ENCODE peak calls at places on chromosomes 6 and 20, in seven cellular contexts. R, S, Y, K, G, O and I are unnamed samples.

GRCh38 chr6:32195902-32196681 is 3.6 kb upstream of the GPSM3 start:
- DNase-seq in G (peak), K (peak), Y (peak), R (peak), S (peak), O (peak), I (peak)

GRCh38 chr6:71236926-71237425 is 51.6 kb upstream of the OGFRL1 start:
- DNase-seq in S (no peak), K (no peak), Y (no peak), G (no peak), O (no peak), R (no peak), I (no peak)

GRCh38 chr20:18363708-18364107 is 75.4 kb downstream of the ZNF133 start:
- DNase-seq in G (no peak), O (no peak), S (no peak), R (no peak), K (no peak), Y (no peak), I (no peak)

GRCh38 chr6:6713660-6714446 is 125.3 kb downstream of the LY86 start:
- DNase-seq in S (no peak), Y (peak), K (no peak), G (no peak), O (no peak), R (peak), I (no peak)

GRCh38 chr6:63245420-63245819 is 34.2 kb downstream of the FKBP1C start:
- DNase-seq in G (no peak), Y (no peak), K (no peak), O (no peak), R (no peak), S (no peak), I (no peak)

GRCh38 chr20:62991196-62991807 is 15.5 kb downstream of the BHLHE23 start:
- DNase-seq in G (no peak), S (no peak), K (no peak), R (no peak), Y (no peak), O (no peak), I (no peak)

GRCh38 chr20:1775117-1775516 is 117.5 kb upstream of the SIRPG start:
- DNase-seq in O (peak), G (no peak), R (peak), S (no peak), K (no peak), Y (peak), I (no peak)

GRCh38 chr6:91243436-91243835 is 656.6 kb upstream of the MAP3K7 start:
- DNase-seq in K (no peak), R (no peak), S (no peak), O (no peak), Y (no peak), G (no peak), I (no peak)

GRCh38 chr20:59948212-59948611 is 8.0 kb downstream of the FAM217B start:
- DNase-seq in G (no peak), O (no peak), S (no peak), Y (no peak), R (no peak), K (no peak), I (no peak)

GRCh38 chr6:42010185-42010872 is 40.0 kb upstream of the TAF8 start:
- DNase-seq in S (peak), G (no peak), K (no peak), O (peak), R (no peak), Y (no peak), I (no peak)

GRCh38 chr6:14194483-14194882 is 76.9 kb downstream of the CD83 start:
- DNase-seq in G (no peak), S (no peak), Y (no peak), K (no peak), R (no peak), O (no peak), I (no peak)

GRCh38 chr6:37127961-37128862 is 41.7 kb upstream of the PIM1 start:
- DNase-seq in S (no peak), O (peak), K (no peak), R (no peak), G (no peak), Y (peak), I (no peak)

GRCh38 chr6:150207931-150208570 is 65.2 kb downstream of the PPP1R14C start:
- DNase-seq in K (no peak), R (no peak), Y (peak), O (peak), S (no peak), G (no peak), I (no peak)

GRCh38 chr20:35306931-35307517 is 14.8 kb upstream of the FAM83C start:
- DNase-seq in K (no peak), G (peak), R (peak), Y (peak), O (peak), S (peak), I (no peak)

GRCh38 chr6:87139236-87139635 is 16.1 kb upstream of the ZNF292 start:
- DNase-seq in G (peak), O (peak), S (peak), Y (peak), K (peak), R (peak), I (peak)

GRCh38 chr20:37866051-37866450 is 36.9 kb upstream of the VSTM2L start:
- DNase-seq in S (no peak), R (no peak), Y (no peak), G (no peak), K (no peak), O (no peak), I (no peak)

GRCh38 chr6:56930846-56931245 is 24.1 kb upstream of the BEND6 start:
- DNase-seq in O (no peak), S (no peak), K (no peak), Y (no peak), G (no peak), R (no peak), I (no peak)

GRCh38 chr20:53918010-53918311 is 152.4 kb downstream of the BCAS1 start:
- DNase-seq in G (no peak), S (no peak), O (no peak), Y (no peak), R (no peak), K (no peak), I (no peak)

GRCh38 chr6:113903666-113904330 is 46.7 kb downstream of the MARCKS start:
- DNase-seq in R (peak), K (no peak), O (peak), G (no peak), S (no peak), Y (peak), I (no peak)

GRCh38 chr20:57756921-57757320 is 47.1 kb upstream of the PMEPA1 start:
- DNase-seq in Y (no peak), R (no peak), K (no peak), S (no peak), O (no peak), G (no peak), I (no peak)

GRCh38 chr6:101276066-101276465 is 117.4 kb upstream of the GRIK2 start:
- DNase-seq in O (peak), R (no peak), S (no peak), Y (peak), G (no peak), K (no peak), I (no peak)

GRCh38 chr6:12228447-12229146 is 61.6 kb upstream of the EDN1 start:
- DNase-seq in S (no peak), Y (no peak), K (no peak), R (no peak), O (no peak), G (no peak), I (no peak)

GRCh38 chr6:6037179-6037578 is 30.5 kb upstream of the NRN1 start:
- DNase-seq in K (no peak), O (no peak), G (no peak), S (no peak), R (no peak), Y (no peak), I (no peak)

GRCh38 chr6:109455161-109455501 is 441 bp downstream of the MICAL1 start:
- DNase-seq in G (no peak), R (peak), Y (no peak), K (peak), O (no peak), S (peak), I (no peak)

GRCh38 chr6:159061805-159062563 is 17.2 kb upstream of the TAGAP start:
- DNase-seq in O (no peak), Y (no peak), G (no peak), R (no peak), K (peak), S (no peak), I (no peak)

GRCh38 chr20:35340436-35340835 is 48.2 kb upstream of the FAM83C start:
- DNase-seq in R (no peak), S (no peak), K (no peak), O (no peak), G (no peak), Y (no peak), I (no peak)

GRCh38 chr6:157789861-157790260 is 33.2 kb upstream of the SNX9 start:
- DNase-seq in S (no peak), O (no peak), K (no peak), R (no peak), Y (no peak), G (no peak), I (no peak)

GRCh38 chr6:98014791-98015201 is 731.8 kb upstream of the MMS22L start:
- DNase-seq in G (no peak), S (no peak), K (no peak), R (no peak), O (no peak), Y (no peak), I (no peak)

GRCh38 chr6:75778757-75779156 is 29.7 kb downstream of the MYO6 start:
- DNase-seq in Y (no peak), G (no peak), O (no peak), S (no peak), R (no peak), K (no peak), I (no peak)

GRCh38 chr20:13277663-13278295 is 56.7 kb downstream of the ISM1 start:
- DNase-seq in Y (no peak), S (no peak), O (no peak), K (no peak), R (peak), G (peak), I (no peak)

GRCh38 chr6:15912505-15912767 is 216.4 kb upstream of the MYLIP start:
- DNase-seq in S (no peak), O (no peak), G (no peak), Y (no peak), K (no peak), R (no peak), I (no peak)

GRCh38 chr20:48614593-48615274 is 213.1 kb downstream of the PREX1 start:
- DNase-seq in S (no peak), K (no peak), G (no peak), O (no peak), R (no peak), Y (peak), I (no peak)